ENCODE peak calls at places on chromosomes 7 and 10, in seven cellular contexts. S, W, D, R, H, O and E are unnamed samples.

GRCh38 chr10:91024541-91024940 is 103.7 kb upstream of the ANKRD1 start:
- DNase-seq in W (no peak), S (no peak), R (no peak), H (no peak), O (no peak), D (no peak), E (no peak)

GRCh38 chr10:47440207-47440606 is 43.7 kb downstream of the ANXA8 start:
- DNase-seq in R (no peak), W (no peak), O (no peak), D (no peak), H (no peak), S (peak), E (no peak)

GRCh38 chr7:50190772-50191171 is 97.7 kb upstream of the ZPBP start:
- DNase-seq in W (no peak), H (no peak), D (no peak), S (no peak), R (no peak), O (no peak), E (no peak)

GRCh38 chr10:30816144-30816811 is 186.7 kb upstream of the LYZL2 start:
- DNase-seq in R (no peak), D (no peak), H (no peak), W (no peak), S (no peak), O (no peak), E (no peak)

GRCh38 chr7:87933605-87933952 is 472 bp upstream of the ADAM22 start:
- DNase-seq in H (no peak), R (no peak), O (peak), W (no peak), S (no peak), D (no peak), E (no peak)

GRCh38 chr10:77442790-77443189 is 194.8 kb downstream of the KCNMA1 start:
- DNase-seq in H (no peak), D (no peak), R (no peak), O (no peak), S (no peak), W (no peak), E (no peak)

GRCh38 chr10:30581779-30582380 is 47.7 kb downstream of the LYZL2 start:
- DNase-seq in W (peak), R (no peak), D (no peak), S (peak), H (peak), O (peak), E (no peak)

GRCh38 chr7:2488272-2488645 is 12.1 kb upstream of the GRIFIN start:
- DNase-seq in S (peak), O (no peak), D (no peak), R (peak), H (no peak), W (peak), E (no peak)

GRCh38 chr7:88363249-88363648 is 56.6 kb upstream of the STEAP4 start:
- DNase-seq in D (no peak), S (no peak), W (no peak), H (no peak), R (no peak), O (no peak), E (no peak)

GRCh38 chr10:92657024-92657423 is 32.7 kb upstream of the HHEX start:
- DNase-seq in D (no peak), W (no peak), H (no peak), S (peak), O (no peak), R (no peak), E (no peak)

GRCh38 chr7:97430001-97430400 is 301.9 kb upstream of the TAC1 start:
- DNase-seq in W (no peak), O (no peak), R (no peak), S (no peak), D (no peak), H (no peak), E (no peak)

GRCh38 chr7:137970263-137970975 is 31.5 kb downstream of the CREB3L2 start:
- DNase-seq in O (no peak), S (peak), W (peak), H (no peak), R (no peak), D (peak), E (no peak)

DNA sequence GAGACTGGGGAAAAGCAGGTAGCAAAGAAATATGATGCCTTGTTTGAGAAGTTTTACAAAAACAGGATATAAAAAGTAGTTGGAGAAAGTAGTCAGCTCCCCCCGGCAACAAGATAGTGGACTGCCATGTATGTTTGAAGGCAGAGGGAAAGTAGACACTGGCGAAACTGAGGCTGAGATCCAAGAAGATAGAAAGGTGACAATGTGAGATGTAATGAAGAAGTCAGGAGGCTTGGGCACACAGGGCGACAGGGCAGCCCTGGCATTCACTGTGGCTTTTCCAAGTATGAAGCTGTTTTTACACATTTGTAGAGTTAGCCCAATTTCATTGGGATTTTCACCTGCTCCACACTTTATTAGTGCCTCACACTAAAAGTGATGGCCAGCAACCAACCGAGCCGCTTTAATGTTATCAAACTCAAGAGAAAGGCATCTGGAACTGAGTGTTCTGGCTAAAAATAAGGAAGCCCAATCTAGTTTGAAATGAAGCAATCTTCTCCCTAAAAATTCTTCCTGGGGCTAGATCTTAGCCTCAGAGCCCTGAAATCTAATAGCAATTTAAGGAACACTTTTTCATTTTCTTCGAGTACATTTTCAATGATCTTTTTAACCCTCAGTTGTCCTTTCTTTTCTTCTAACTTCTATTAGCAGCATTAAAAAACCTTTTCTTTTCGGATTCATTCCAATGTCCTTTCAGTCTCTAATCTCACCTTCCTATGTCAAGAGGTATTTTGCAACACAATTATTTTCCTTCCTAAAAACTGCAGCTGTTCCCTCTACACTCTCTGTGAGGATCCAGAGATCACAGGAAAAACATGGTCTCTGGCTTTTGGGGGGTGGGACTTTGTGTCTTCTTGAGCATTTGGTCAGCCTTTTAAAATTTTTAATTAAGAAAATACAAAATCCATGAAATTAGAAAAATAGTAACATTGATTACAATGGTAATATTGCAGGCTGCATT is 108.0 kb downstream of the RNLS start:
- DNase-seq in D (peak), O (no peak), W (no peak), S (no peak), H (no peak), R (no peak), E (no peak)
- TF ChIP-seq CTCF in D (no peak), O (no peak), W (no peak), S (no peak), H (no peak), R (no peak), E (no peak)

DNA sequence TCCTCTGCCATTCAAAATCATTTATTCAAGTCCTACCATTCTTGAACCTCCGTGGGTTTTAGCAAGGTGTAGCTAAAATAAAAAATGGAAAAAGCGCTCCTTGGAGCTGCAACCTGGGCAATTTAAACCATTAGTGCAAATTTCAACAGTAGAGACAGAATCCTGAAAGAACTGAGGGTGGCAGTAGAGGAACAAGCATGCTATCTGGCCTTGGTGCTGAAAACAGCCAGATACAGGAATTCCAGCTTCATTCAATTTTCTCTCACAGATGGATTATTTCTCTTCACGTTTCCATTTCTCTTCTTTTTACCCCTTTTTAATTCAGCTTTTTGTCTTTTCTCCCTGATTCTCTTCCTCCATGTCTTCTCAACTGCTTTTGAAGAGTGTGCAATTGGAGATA is 77.7 kb downstream of the OTUD1 start:
- DNase-seq in S (peak), R (no peak), W (no peak), O (no peak), H (peak), D (no peak), E (no peak)
- TF ChIP-seq CTCF in S (peak), R (no peak), W (peak), O (no peak), H (peak), D (peak), E (no peak)

DNA sequence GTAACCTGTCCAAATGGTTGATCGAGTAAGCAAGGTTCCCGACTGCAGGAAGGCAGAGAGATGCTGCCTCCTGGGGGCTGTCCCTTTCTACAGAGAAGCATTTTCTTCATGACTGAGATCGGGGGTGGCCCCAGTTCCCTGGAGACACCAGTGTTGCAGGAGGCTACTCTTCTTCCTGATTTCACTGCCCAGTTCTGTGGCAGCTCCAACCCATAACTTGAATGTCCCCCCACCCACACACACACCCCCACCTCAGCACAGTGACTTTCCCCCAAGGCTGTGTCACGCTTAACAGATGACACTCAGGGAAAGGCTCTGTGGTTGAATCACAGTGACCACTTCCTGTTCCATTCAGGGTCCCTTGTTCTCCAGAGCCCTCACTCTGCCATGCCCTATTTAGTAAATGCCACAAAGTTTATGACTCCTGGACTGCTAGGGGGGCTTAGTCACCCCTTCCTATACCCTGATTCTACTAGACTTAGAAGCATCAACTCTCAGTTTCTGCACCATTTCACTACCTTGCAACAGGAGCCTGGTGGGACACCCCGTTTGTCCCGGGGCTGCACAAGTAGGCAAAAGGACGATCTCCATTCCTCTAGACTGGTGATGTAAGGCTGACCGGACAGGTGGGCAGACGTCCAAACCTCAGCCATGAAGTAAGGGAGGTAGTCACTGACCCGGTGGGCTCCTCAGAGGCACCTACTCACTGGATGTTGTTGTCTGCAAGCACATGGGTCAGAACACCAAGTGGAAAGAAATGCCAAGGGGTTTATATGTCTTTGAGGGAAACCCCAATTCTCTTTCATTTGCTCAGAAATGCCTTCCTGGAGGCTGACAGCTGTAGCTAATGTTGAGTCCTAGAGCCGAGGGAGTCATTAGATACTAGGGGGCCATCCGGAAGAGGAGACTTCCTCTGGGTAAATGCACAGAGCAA is 31.3 kb upstream of the SMC3 start:
- DNase-seq in S (peak), W (peak), O (peak), H (no peak), D (peak), R (no peak), E (peak)
- TF ChIP-seq CTCF in S (peak), W (peak), O (no peak), H (no peak), D (peak), R (no peak), E (no peak)

DNA sequence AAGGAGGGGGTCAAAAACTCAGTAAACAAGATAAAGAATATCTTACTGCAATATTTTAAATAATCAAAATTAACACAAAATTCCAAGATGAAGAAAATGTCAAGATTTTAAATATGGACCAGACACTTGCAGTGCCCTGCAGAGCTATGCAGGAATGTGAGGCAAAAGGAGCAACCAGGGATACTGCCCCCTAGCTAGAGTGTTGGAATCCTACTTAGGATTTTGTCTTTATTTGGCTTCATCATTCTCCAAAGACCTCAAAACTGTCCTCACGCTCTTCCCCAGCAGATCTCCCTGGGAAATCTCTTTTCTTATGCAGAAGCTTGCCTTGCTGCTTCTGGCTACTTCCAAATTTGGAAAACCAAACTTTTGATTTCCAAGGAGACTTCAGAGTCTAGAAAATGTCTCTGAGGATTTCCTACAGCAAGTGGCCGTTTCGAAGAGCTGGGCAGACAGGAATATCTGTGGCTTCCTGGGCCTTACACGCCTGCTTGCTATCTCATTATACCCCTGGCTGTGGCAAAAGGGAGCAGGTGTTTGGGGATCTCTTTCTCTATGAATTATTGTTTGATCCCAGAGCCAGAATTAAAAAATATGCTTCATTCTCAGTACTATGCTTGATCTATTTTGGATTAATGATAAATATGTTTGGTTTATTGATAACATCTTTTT is 232.2 kb upstream of the BMPER start:
- DNase-seq in R (no peak), D (no peak), O (no peak), S (no peak), W (no peak), H (no peak), E (no peak)
- TF ChIP-seq CTCF in R (no peak), D (no peak), O (no peak), S (no peak), W (no peak), H (peak), E (no peak)

DNA sequence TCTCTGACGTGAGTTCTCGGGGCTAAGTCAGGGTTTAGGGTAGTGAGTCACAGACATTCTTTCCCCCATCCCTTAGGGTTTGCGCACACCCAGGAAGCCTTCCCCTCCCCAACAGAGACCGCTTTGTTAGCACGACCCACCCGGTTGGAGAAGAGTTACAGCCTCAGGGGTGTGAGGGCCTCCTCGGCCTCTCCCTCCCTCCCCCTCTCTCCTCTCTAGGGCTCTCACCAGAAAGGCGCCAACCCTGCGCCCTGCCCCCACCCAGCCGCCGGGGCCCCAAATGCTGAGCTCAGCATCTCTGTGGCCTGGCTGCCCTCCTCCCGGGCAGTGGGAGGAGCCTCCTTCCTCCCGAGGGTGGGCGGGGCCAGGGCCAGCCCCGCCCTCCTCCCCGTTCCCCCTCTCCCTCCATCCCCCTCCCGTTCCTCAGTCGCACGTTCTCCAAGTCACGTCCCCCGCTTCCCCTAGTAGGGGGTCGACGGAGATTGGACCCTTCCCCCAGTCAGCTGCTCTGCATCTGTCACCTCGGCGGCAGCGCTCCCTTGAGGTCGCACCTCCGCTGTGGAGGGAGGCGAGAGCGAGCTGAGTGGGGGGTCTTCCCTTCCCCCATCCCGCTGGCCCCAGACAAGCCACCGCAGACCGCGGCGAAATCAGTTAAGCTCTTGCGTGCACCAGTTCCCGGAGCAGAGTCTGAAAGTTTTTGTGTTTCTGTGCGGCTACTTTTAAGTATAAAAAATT is 13.0 kb upstream of the DDIT4 start:
- DNase-seq in O (peak), S (peak), R (no peak), H (peak), W (peak), D (peak), E (peak)
- TF ChIP-seq CTCF in O (peak), S (no peak), R (no peak), H (no peak), W (no peak), D (no peak), E (no peak)

GRCh38 chr10:128848807-128849206 is 618.2 kb upstream of the MGMT start:
- DNase-seq in O (no peak), S (no peak), D (no peak), H (no peak), W (no peak), R (no peak), E (no peak)

GRCh38 chr10:128846927-128847326 is 620.1 kb upstream of the MGMT start:
- DNase-seq in S (no peak), H (no peak), W (no peak), R (no peak), D (no peak), O (no peak), E (no peak)

GRCh38 chr10:128839134-128839533 is 627.9 kb upstream of the MGMT start:
- DNase-seq in O (no peak), D (no peak), W (no peak), H (no peak), R (no peak), S (no peak), E (no peak)

GRCh38 chr10:128839701-128840100 is 627.3 kb upstream of the MGMT start:
- DNase-seq in W (no peak), D (no peak), R (no peak), O (no peak), S (no peak), H (no peak), E (no peak)

GRCh38 chr10:128843972-128844371 is 623.1 kb upstream of the MGMT start:
- DNase-seq in O (no peak), D (no peak), H (no peak), W (no peak), R (no peak), S (no peak), E (no peak)
- TF ChIP-seq CTCF in O (no peak), D (no peak), H (peak), W (no peak), R (no peak), S (no peak), E (no peak)

DNA sequence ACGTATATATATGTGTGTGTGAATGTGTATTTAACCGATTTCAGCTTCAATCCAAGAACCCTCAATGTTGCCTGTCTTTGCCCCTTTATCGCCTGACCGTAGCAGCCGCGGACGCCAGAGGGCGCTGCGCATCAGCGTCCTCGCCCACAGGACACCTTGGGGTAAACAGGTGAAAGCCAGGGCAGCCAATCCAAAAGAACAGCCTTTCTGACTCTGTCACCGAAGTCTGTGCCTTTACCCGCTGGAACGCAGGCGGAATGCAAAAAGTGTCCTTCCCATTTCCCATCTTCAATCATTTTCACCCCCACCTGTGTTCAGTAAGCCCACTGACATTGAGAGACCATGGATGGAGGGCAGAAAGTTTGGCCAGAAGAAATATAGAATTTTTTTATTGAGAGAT is 3.6 kb downstream of the NXPH1 start:
- DNase-seq in W (no peak), S (peak), O (peak), H (peak), D (no peak), R (no peak), E (no peak)
- TF ChIP-seq CTCF in W (peak), S (peak), O (peak), H (peak), D (peak), R (no peak), E (no peak)

GRCh38 chr10:101616415-101617101 is 28.4 kb downstream of the DPCD start:
- DNase-seq in O (no peak), R (no peak), D (no peak), W (no peak), H (no peak), S (no peak), E (no peak)

GRCh38 chr10:101617824-101618568 is 29.9 kb downstream of the DPCD start:
- DNase-seq in S (no peak), O (no peak), R (no peak), D (no peak), W (no peak), H (no peak), E (no peak)

GRCh38 chr10:101615760-101616116 is 27.6 kb downstream of the DPCD start:
- DNase-seq in S (no peak), W (no peak), H (no peak), O (no peak), D (no peak), R (no peak), E (no peak)

GRCh38 chr10:101618871-101619270 is 30.8 kb downstream of the DPCD start:
- DNase-seq in D (no peak), O (no peak), S (no peak), H (no peak), R (no peak), W (no peak), E (no peak)

GRCh38 chr10:101617102-101617823 is 29.1 kb downstream of the DPCD start:
- DNase-seq in S (no peak), W (no peak), O (peak), R (no peak), H (no peak), D (no peak), E (no peak)
- TF ChIP-seq CTCF in S (no peak), W (no peak), O (no peak), R (no peak), H (no peak), D (no peak), E (no peak)